ENCODE peak calls at places on chromosomes 7 and 10, in nine cellular contexts. One of them, this sample, is unnamed.
A peak's percentile ranks its signal among the peaks of the same experiment; 100 is the strongest.

GRCh38 chr7:91915401-91916067 is 25.1 kb upstream of the AKAP9 start:
- DNase-seq in activated CD4-positive, alpha-beta T cell treated with anti-CD3 and anti-CD28 coated beads, Interleukin-2, amount 50 U/mL, for 24 hours: no peak
- DNase-seq in effector CD4-positive, alpha-beta T cell: no peak
- DNase-seq in G401: no peak
- DNase-seq in left ventricle myocardium inferior: no peak
- DNase-seq in stimulated activated CD4-positive, alpha-beta T cell treated with anti-CD3 and anti-CD28 coated beads, Interleukin-15, amount 100 ng/mL, for 24 hours: no peak
- DNase-seq in activated CD8-positive, alpha-beta memory T cell treated with anti-CD3 and anti-CD28 coated beads for 1 hour: no peak
- DNase-seq in CD4-positive, alpha-beta T cell: no peak
- DNase-seq in endothelial cell: no peak
- DNase-seq in this sample: no peak

GRCh38 chr10:72375585-72375984 is 20.9 kb upstream of the DNAJB12 start:
- DNase-seq in activated CD4-positive, alpha-beta T cell treated with anti-CD3 and anti-CD28 coated beads, Interleukin-2, amount 50 U/mL, for 24 hours: no peak
- DNase-seq in effector CD4-positive, alpha-beta T cell: no peak
- DNase-seq in G401: no peak
- DNase-seq in left ventricle myocardium inferior: no peak
- DNase-seq in stimulated activated CD4-positive, alpha-beta T cell treated with anti-CD3 and anti-CD28 coated beads, Interleukin-15, amount 100 ng/mL, for 24 hours: no peak
- DNase-seq in activated CD8-positive, alpha-beta memory T cell treated with anti-CD3 and anti-CD28 coated beads for 1 hour: no peak
- DNase-seq in CD4-positive, alpha-beta T cell: no peak
- DNase-seq in endothelial cell: no peak
- DNase-seq in this sample: peak; percentile 14

GRCh38 chr7:79034733-79035132 is 418.7 kb downstream of the MAGI2 start:
- DNase-seq in activated CD4-positive, alpha-beta T cell treated with anti-CD3 and anti-CD28 coated beads, Interleukin-2, amount 50 U/mL, for 24 hours: no peak
- DNase-seq in effector CD4-positive, alpha-beta T cell: no peak
- DNase-seq in G401: no peak
- DNase-seq in left ventricle myocardium inferior: no peak
- DNase-seq in stimulated activated CD4-positive, alpha-beta T cell treated with anti-CD3 and anti-CD28 coated beads, Interleukin-15, amount 100 ng/mL, for 24 hours: no peak
- DNase-seq in activated CD8-positive, alpha-beta memory T cell treated with anti-CD3 and anti-CD28 coated beads for 1 hour: no peak
- DNase-seq in CD4-positive, alpha-beta T cell: no peak
- DNase-seq in endothelial cell: no peak
- DNase-seq in this sample: no peak

GRCh38 chr7:144728556-144728955 is 107.3 kb downstream of the TPK1 start:
- DNase-seq in activated CD4-positive, alpha-beta T cell treated with anti-CD3 and anti-CD28 coated beads, Interleukin-2, amount 50 U/mL, for 24 hours: no peak
- DNase-seq in effector CD4-positive, alpha-beta T cell: no peak
- DNase-seq in G401: no peak
- DNase-seq in left ventricle myocardium inferior: no peak
- DNase-seq in stimulated activated CD4-positive, alpha-beta T cell treated with anti-CD3 and anti-CD28 coated beads, Interleukin-15, amount 100 ng/mL, for 24 hours: no peak
- DNase-seq in activated CD8-positive, alpha-beta memory T cell treated with anti-CD3 and anti-CD28 coated beads for 1 hour: no peak
- DNase-seq in CD4-positive, alpha-beta T cell: no peak
- DNase-seq in endothelial cell: no peak
- DNase-seq in this sample: no peak

GRCh38 chr7:24574365-24574764 is 1.1 kb downstream of the PALS2 start:
- DNase-seq in activated CD4-positive, alpha-beta T cell treated with anti-CD3 and anti-CD28 coated beads, Interleukin-2, amount 50 U/mL, for 24 hours: no peak
- DNase-seq in effector CD4-positive, alpha-beta T cell: no peak
- DNase-seq in G401: peak; percentile 4
- DNase-seq in left ventricle myocardium inferior: no peak
- DNase-seq in stimulated activated CD4-positive, alpha-beta T cell treated with anti-CD3 and anti-CD28 coated beads, Interleukin-15, amount 100 ng/mL, for 24 hours: no peak
- DNase-seq in activated CD8-positive, alpha-beta memory T cell treated with anti-CD3 and anti-CD28 coated beads for 1 hour: no peak
- DNase-seq in CD4-positive, alpha-beta T cell: no peak
- DNase-seq in endothelial cell: no peak
- DNase-seq in this sample: peak; percentile 33

GRCh38 chr10:102313221-102313896 is 68.0 kb downstream of the GBF1 start:
- DNase-seq in activated CD4-positive, alpha-beta T cell treated with anti-CD3 and anti-CD28 coated beads, Interleukin-2, amount 50 U/mL, for 24 hours: no peak
- DNase-seq in effector CD4-positive, alpha-beta T cell: no peak
- DNase-seq in G401: no peak
- DNase-seq in left ventricle myocardium inferior: no peak
- DNase-seq in stimulated activated CD4-positive, alpha-beta T cell treated with anti-CD3 and anti-CD28 coated beads, Interleukin-15, amount 100 ng/mL, for 24 hours: no peak
- DNase-seq in activated CD8-positive, alpha-beta memory T cell treated with anti-CD3 and anti-CD28 coated beads for 1 hour: no peak
- DNase-seq in CD4-positive, alpha-beta T cell: no peak
- DNase-seq in endothelial cell: no peak
- DNase-seq in this sample: peak; percentile 27

GRCh38 chr7:95878677-95879076 is 106.3 kb downstream of the DYNC1I1 start:
- DNase-seq in activated CD4-positive, alpha-beta T cell treated with anti-CD3 and anti-CD28 coated beads, Interleukin-2, amount 50 U/mL, for 24 hours: no peak
- DNase-seq in effector CD4-positive, alpha-beta T cell: no peak
- DNase-seq in G401: no peak
- DNase-seq in left ventricle myocardium inferior: no peak
- DNase-seq in stimulated activated CD4-positive, alpha-beta T cell treated with anti-CD3 and anti-CD28 coated beads, Interleukin-15, amount 100 ng/mL, for 24 hours: no peak
- DNase-seq in activated CD8-positive, alpha-beta memory T cell treated with anti-CD3 and anti-CD28 coated beads for 1 hour: no peak
- DNase-seq in CD4-positive, alpha-beta T cell: no peak
- DNase-seq in endothelial cell: no peak
- DNase-seq in this sample: no peak

GRCh38 chr10:30155401-30155800 is 96.0 kb upstream of the JCAD start:
- DNase-seq in activated CD4-positive, alpha-beta T cell treated with anti-CD3 and anti-CD28 coated beads, Interleukin-2, amount 50 U/mL, for 24 hours: no peak
- DNase-seq in effector CD4-positive, alpha-beta T cell: no peak
- DNase-seq in G401: no peak
- DNase-seq in left ventricle myocardium inferior: no peak
- DNase-seq in stimulated activated CD4-positive, alpha-beta T cell treated with anti-CD3 and anti-CD28 coated beads, Interleukin-15, amount 100 ng/mL, for 24 hours: no peak
- DNase-seq in activated CD8-positive, alpha-beta memory T cell treated with anti-CD3 and anti-CD28 coated beads for 1 hour: no peak
- DNase-seq in CD4-positive, alpha-beta T cell: no peak
- DNase-seq in endothelial cell: no peak
- DNase-seq in this sample: peak; percentile 49

GRCh38 chr10:72248477-72249151 is 25.1 kb upstream of the DDIT4 start:
- DNase-seq in activated CD4-positive, alpha-beta T cell treated with anti-CD3 and anti-CD28 coated beads, Interleukin-2, amount 50 U/mL, for 24 hours: peak; percentile 28
- DNase-seq in effector CD4-positive, alpha-beta T cell: peak; percentile 53
- DNase-seq in G401: peak; percentile 96
- DNase-seq in left ventricle myocardium inferior: peak; percentile 88
- DNase-seq in stimulated activated CD4-positive, alpha-beta T cell treated with anti-CD3 and anti-CD28 coated beads, Interleukin-15, amount 100 ng/mL, for 24 hours: peak; percentile 78
- DNase-seq in activated CD8-positive, alpha-beta memory T cell treated with anti-CD3 and anti-CD28 coated beads for 1 hour: peak; percentile 49
- DNase-seq in CD4-positive, alpha-beta T cell: peak; percentile 58
- DNase-seq in endothelial cell: peak; percentile 27
- DNase-seq in this sample: peak; percentile 84

GRCh38 chr7:99919814-99920618 is 686 bp upstream of the TRIM4 start:
- DNase-seq in activated CD4-positive, alpha-beta T cell treated with anti-CD3 and anti-CD28 coated beads, Interleukin-2, amount 50 U/mL, for 24 hours: no peak
- DNase-seq in effector CD4-positive, alpha-beta T cell: no peak
- DNase-seq in G401: no peak
- DNase-seq in left ventricle myocardium inferior: no peak
- DNase-seq in stimulated activated CD4-positive, alpha-beta T cell treated with anti-CD3 and anti-CD28 coated beads, Interleukin-15, amount 100 ng/mL, for 24 hours: no peak
- DNase-seq in activated CD8-positive, alpha-beta memory T cell treated with anti-CD3 and anti-CD28 coated beads for 1 hour: no peak
- DNase-seq in CD4-positive, alpha-beta T cell: no peak
- DNase-seq in endothelial cell: no peak
- DNase-seq in this sample: peak; percentile 7

GRCh38 chr7:102230593-102230992 is 56.1 kb upstream of the SH2B2 start:
- DNase-seq in activated CD4-positive, alpha-beta T cell treated with anti-CD3 and anti-CD28 coated beads, Interleukin-2, amount 50 U/mL, for 24 hours: no peak
- DNase-seq in effector CD4-positive, alpha-beta T cell: no peak
- DNase-seq in G401: no peak
- DNase-seq in left ventricle myocardium inferior: no peak
- DNase-seq in stimulated activated CD4-positive, alpha-beta T cell treated with anti-CD3 and anti-CD28 coated beads, Interleukin-15, amount 100 ng/mL, for 24 hours: no peak
- DNase-seq in activated CD8-positive, alpha-beta memory T cell treated with anti-CD3 and anti-CD28 coated beads for 1 hour: no peak
- DNase-seq in CD4-positive, alpha-beta T cell: no peak
- DNase-seq in endothelial cell: no peak
- DNase-seq in this sample: peak; percentile 53

GRCh38 chr7:46713868-46714596 is 793.0 kb upstream of the IGFBP3 start:
- DNase-seq in activated CD4-positive, alpha-beta T cell treated with anti-CD3 and anti-CD28 coated beads, Interleukin-2, amount 50 U/mL, for 24 hours: no peak
- DNase-seq in effector CD4-positive, alpha-beta T cell: no peak
- DNase-seq in G401: no peak
- DNase-seq in left ventricle myocardium inferior: peak; percentile 36
- DNase-seq in stimulated activated CD4-positive, alpha-beta T cell treated with anti-CD3 and anti-CD28 coated beads, Interleukin-15, amount 100 ng/mL, for 24 hours: no peak
- DNase-seq in activated CD8-positive, alpha-beta memory T cell treated with anti-CD3 and anti-CD28 coated beads for 1 hour: no peak
- DNase-seq in CD4-positive, alpha-beta T cell: no peak
- DNase-seq in endothelial cell: no peak
- DNase-seq in this sample: no peak

GRCh38 chr10:27258838-27259532 is 18.4 kb upstream of the ACBD5 start:
- DNase-seq in activated CD4-positive, alpha-beta T cell treated with anti-CD3 and anti-CD28 coated beads, Interleukin-2, amount 50 U/mL, for 24 hours: no peak
- DNase-seq in effector CD4-positive, alpha-beta T cell: no peak
- DNase-seq in G401: no peak
- DNase-seq in left ventricle myocardium inferior: no peak
- DNase-seq in stimulated activated CD4-positive, alpha-beta T cell treated with anti-CD3 and anti-CD28 coated beads, Interleukin-15, amount 100 ng/mL, for 24 hours: peak; percentile 46
- DNase-seq in activated CD8-positive, alpha-beta memory T cell treated with anti-CD3 and anti-CD28 coated beads for 1 hour: no peak
- DNase-seq in CD4-positive, alpha-beta T cell: no peak
- DNase-seq in endothelial cell: peak; percentile 37
- DNase-seq in this sample: no peak

This sample was measured in fibroblast of lung.